ENCODE peak calls at places on chromosomes 3 and 15, in six cellular contexts. R, S, Y, M, A and P are unnamed samples.

GRCh38 chr3:100993309-100993708 is at the start of gene ABI3BP:
- DNase-seq in M (peak; percentile 70), Y (peak; percentile 81), S (no peak), A (peak; percentile 78), R (peak; percentile 42), P (peak; percentile 55)

GRCh38 chr15:73809728-73810501 is 56.8 kb upstream of the INSYN1 start:
- DNase-seq in M (no peak), S (no peak), R (no peak), A (no peak), Y (no peak), P (no peak)

GRCh38 chr15:83010709-83011270 is 649 bp downstream of the C15orf40 start:
- DNase-seq in A (peak; percentile 86), Y (peak; percentile 79), R (peak; percentile 51), M (peak; percentile 87), S (peak; percentile 82), P (peak; percentile 64)

GRCh38 chr3:146431240-146431639 is 38.1 kb downstream of the PLSCR2 start:
- DNase-seq in A (no peak), S (no peak), R (peak; percentile 20), M (no peak), Y (no peak), P (no peak)

GRCh38 chr3:127744216-127744815 is 71.6 kb downstream of the ABTB1 start:
- DNase-seq in Y (no peak), S (no peak), M (no peak), A (no peak), R (no peak), P (no peak)

GRCh38 chr3:67947808-67948508 is 293.5 kb upstream of the SUCLG2 start:
- DNase-seq in R (no peak), A (no peak), S (peak; percentile 88), Y (no peak), M (no peak), P (no peak)

GRCh38 chr3:151520105-151520504 is 59.2 kb upstream of the IGSF10 start:
- DNase-seq in R (no peak), Y (no peak), S (no peak), A (no peak), M (no peak), P (no peak)

GRCh38 chr3:141740349-141740748 is 2.3 kb downstream of the RNF7 start:
- DNase-seq in A (no peak), M (no peak), R (no peak), Y (no peak), S (no peak), P (no peak)

GRCh38 chr15:50531763-50532162 is 14.7 kb downstream of the USP50 start:
- DNase-seq in Y (peak; percentile 50), A (no peak), R (no peak), M (no peak), S (no peak), P (no peak)

GRCh38 chr3:99789322-99789721 is 28.3 kb upstream of the CMSS1 start:
- DNase-seq in M (no peak), S (peak; percentile 23), Y (peak; percentile 70), R (peak; percentile 16), A (peak; percentile 24), P (peak; percentile 53)

GRCh38 chr3:156509209-156510174 is 45.4 kb downstream of the SSR3 start:
- DNase-seq in M (no peak), R (peak; percentile 34), S (peak; percentile 69), Y (peak; percentile 80), A (no peak), P (peak; percentile 63)

GRCh38 chr3:181604267-181604666 is 107.5 kb upstream of the SOX2 start:
- DNase-seq in R (no peak), S (no peak), Y (no peak), A (no peak), M (no peak), P (no peak)

GRCh38 chr3:179929091-179929529 is 107.6 kb downstream of the PEX5L start:
- DNase-seq in R (peak; percentile 36), Y (peak; percentile 69), M (no peak), S (peak; percentile 68), A (peak; percentile 48), P (peak; percentile 56)

GRCh38 chr15:82571722-82572222 is 31.5 kb upstream of the RPS17 start:
- DNase-seq in R (peak; percentile 39), M (peak; percentile 73), S (no peak), Y (peak; percentile 60), A (peak; percentile 64), P (peak; percentile 18)

GRCh38 chr15:42832577-42832976 is 88.0 kb downstream of the TTBK2 start:
- DNase-seq in S (no peak), Y (peak; percentile 64), M (no peak), R (peak; percentile 8), A (no peak), P (peak; percentile 38)

GRCh38 chr3:132256984-132257383 is 60.2 kb upstream of the ACP3 start:
- DNase-seq in A (peak; percentile 14), R (peak; percentile 7), Y (peak; percentile 51), S (peak; percentile 6), M (no peak), P (no peak)

GRCh38 chr3:183533410-183534132 is 21.9 kb downstream of the KLHL6 start:
- DNase-seq in S (no peak), M (no peak), A (no peak), R (no peak), Y (no peak), P (no peak)

GRCh38 chr3:180375831-180376230 is 226.1 kb upstream of the TTC14 start:
- DNase-seq in A (no peak), R (no peak), Y (no peak), S (no peak), M (no peak), P (no peak)

GRCh38 chr3:69994934-69995333 is 4.6 kb upstream of the SAMMSON start:
- DNase-seq in Y (no peak), A (no peak), M (no peak), R (no peak), S (no peak), P (no peak)

GRCh38 chr15:58423858-58424608 is 7.8 kb upstream of the LIPC start:
- DNase-seq in R (no peak), M (no peak), Y (peak; percentile 40), A (no peak), S (no peak), P (no peak)

GRCh38 chr15:67836477-67836876 is 3.4 kb downstream of the RNU6-1 start:
- DNase-seq in A (no peak), Y (peak; percentile 49), R (no peak), S (peak; percentile 73), M (no peak), P (no peak)

GRCh38 chr3:142694225-142694624 is 29.6 kb upstream of the TRPC1 start:
- DNase-seq in M (no peak), Y (no peak), A (no peak), S (no peak), R (no peak), P (no peak)

GRCh38 chr3:168952551-168952950 is 711.0 kb downstream of the MECOM start:
- DNase-seq in S (no peak), M (no peak), A (no peak), Y (peak; percentile 58), R (no peak), P (peak; percentile 40)

GRCh38 chr15:74202461-74203401 is at the start of gene STRA6:
- DNase-seq in S (no peak), A (no peak), Y (peak; percentile 60), R (no peak), M (no peak), P (no peak)

GRCh38 chr3:76726034-76726433 is 313.9 kb upstream of the ROBO2 start:
- DNase-seq in Y (no peak), R (no peak), S (no peak), A (no peak), M (no peak), P (no peak)

DNA sequence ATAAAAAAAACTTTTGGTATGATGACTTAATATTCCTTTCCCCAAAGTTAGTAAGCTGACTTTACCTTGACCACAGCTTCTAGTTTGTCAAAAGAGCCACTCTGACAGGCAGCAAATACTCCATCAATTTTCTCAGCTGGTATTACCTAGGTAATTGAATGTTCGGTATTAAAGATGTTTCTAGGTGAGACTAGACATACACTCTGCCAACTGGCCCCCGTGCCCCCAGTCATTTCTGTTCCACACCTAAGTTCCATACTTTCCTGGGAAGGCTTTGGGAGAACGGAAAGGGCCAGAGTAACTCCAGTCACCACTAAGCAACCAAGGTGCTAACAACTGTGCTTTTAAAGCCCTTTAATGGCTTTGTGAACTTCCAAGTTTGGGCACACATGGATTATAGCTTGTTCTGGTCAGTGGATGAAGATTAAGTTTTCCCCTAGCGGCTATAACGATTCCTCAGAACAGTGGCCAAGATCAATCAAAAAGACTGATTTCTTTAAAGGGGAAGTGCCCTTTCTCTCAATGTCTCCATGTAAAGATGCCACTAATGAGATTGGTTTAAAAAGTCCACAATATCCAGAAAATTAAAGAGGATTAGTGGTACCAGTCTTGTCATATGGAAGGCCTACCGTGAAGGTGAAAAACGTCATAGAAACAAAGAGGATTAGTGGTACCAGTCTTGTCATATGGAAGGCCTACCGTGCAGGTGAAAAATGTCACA is 7.0 kb downstream of the EIF4A2 start:
- DNase-seq in R (no peak), S (peak; percentile 50), A (no peak), Y (peak; percentile 53), M (no peak), P (no peak)
- TF ChIP-seq CTCF in R (no peak), S (peak; percentile 31), A (no peak), Y (no peak), M (no peak), P (peak; percentile 25)

DNA sequence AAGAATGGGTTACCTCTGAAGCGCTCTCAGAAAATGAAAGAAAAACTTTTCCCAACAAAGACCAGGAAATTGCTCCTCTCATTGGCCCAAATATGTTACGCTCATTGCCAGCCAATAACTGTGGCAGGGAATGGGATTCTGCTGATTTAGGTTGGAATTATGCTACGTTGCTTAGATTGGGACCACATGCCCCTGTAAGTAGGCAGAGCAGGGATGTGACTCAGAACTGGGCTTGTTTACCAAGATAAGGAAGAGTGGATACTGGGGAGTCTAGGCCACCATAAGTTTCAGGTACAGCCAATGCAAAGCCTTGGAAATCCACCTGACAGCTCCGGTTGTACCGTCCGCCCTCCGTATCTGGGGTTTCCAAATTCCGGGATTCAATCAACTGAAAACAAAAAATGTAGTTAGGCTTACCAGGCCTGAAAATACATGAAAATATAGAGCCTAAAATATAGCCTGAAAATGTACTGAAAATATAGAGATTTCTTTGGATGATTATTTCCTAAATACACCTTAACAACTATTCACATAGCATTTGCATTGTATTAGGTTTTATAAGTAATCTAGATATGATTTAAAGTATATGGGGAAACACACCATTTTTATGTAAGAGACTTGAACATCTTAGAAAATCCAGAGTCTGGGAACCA is 1.5 kb upstream of the TCF12 start:
- DNase-seq in Y (no peak), R (no peak), S (no peak), M (no peak), A (no peak), P (no peak)
- H3K4me3 ChIP-seq in Y (no peak overlapping the region), R (peak overlapping the region; percentile 87), S (no peak overlapping the region), M (peak overlapping the region; percentile 86), A (peak overlapping the region; percentile 93), P (no peak overlapping the region)

GRCh38 chr3:30408105-30408557 is 198.3 kb upstream of the TGFBR2 start:
- DNase-seq in S (no peak), Y (peak; percentile 57), A (no peak), R (no peak), M (no peak), P (no peak)
- TF ChIP-seq CTCF in S (no peak), Y (peak; percentile 6), A (no peak), R (peak; percentile 3), M (peak; percentile 4), P (peak; percentile 3)

DNA sequence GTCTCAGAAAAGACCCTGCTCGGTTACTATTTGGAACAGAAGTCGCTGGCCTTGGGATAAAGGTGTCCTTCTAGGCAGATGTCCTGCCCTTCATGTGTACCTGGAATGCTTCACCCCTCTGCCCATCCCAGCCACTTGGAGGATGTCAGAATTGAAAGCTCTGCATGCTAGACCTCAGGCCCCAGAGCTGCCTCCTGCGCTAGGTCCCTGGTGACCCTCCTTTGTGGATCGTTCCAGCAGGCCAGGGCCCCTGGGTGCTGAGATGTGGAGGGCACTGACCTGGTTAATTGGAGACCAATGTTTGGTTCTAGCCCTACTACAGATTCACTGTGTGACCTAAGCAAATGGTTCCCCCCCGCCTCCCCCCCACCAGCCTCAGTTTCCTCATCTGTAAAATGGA is 2.7 kb upstream of the CTSH start:
- DNase-seq in S (no peak), Y (no peak), R (no peak), A (no peak), M (no peak), P (no peak)
- H3K4me3 ChIP-seq in S (no peak overlapping the region), Y (no peak overlapping the region), R (no peak overlapping the region), A (no peak overlapping the region), M (no peak overlapping the region), P (no peak overlapping the region)